ENCODE peak calls at places on chromosome 20, in eight cellular contexts. J is astrocyte; X is SJSA1; N is CD8-positive, alpha-beta memory T cell; I is mesenchymal stem cell; W is psoas muscle; B is spleen; Q is cardiac muscle cell. Y is an unnamed sample. For H3K27me3, the result is how much of the 10 kb centered on the place peaks cover.

GRCh38 chr20:4959582-4959981 is 41.7 kb downstream of the SLC23A2 start:
- DNase-seq in W (no peak), B (no peak), N (no peak), Q (peak), J (no peak), I (peak), X (no peak), Y (no peak)

GRCh38 chr20:19108181-19108580 is 104.3 kb upstream of the SLC24A3 start:
- DNase-seq in B (no peak), Q (no peak), X (no peak), W (no peak), I (no peak), N (no peak), J (no peak), Y (no peak)

GRCh38 chr20:25076201-25076600 is 5.7 kb downstream of the VSX1 start:
- DNase-seq in J (no peak), I (no peak), X (no peak), W (peak), Q (peak), B (no peak), N (no peak), Y (no peak)

GRCh38 chr20:41655966-41656685 is 37.9 kb upstream of the CHD6 start:
- DNase-seq in N (no peak), Q (no peak), J (no peak), X (no peak), W (no peak), B (no peak), I (no peak), Y (no peak)

GRCh38 chr20:19824861-19825260 is 66.8 kb downstream of the RIN2 start:
- DNase-seq in B (no peak), J (no peak), X (no peak), W (no peak), Q (no peak), N (no peak), I (peak), Y (peak)

GRCh38 chr20:10490706-10491105 is 55.6 kb downstream of the SLX4IP start:
- DNase-seq in I (no peak), N (no peak), J (peak), W (no peak), Q (no peak), X (no peak), B (no peak), Y (no peak)

GRCh38 chr20:35088231-35088794 is 4.3 kb downstream of the TRPC4AP start:
- DNase-seq in N (no peak), X (no peak), I (no peak), W (no peak), Q (peak), J (no peak), B (no peak), Y (peak)

GRCh38 chr20:38723069-38723981 is 961 bp upstream of the SLC32A1 start:
- DNase-seq in X (no peak), W (no peak), J (peak), Q (peak), N (no peak), I (no peak), B (no peak), Y (peak)

GRCh38 chr20:51562334-51563140 is 20.0 kb upstream of the NFATC2 start:
- DNase-seq in N (peak), J (peak), Q (peak), I (peak), W (peak), B (peak), X (peak), Y (peak)

GRCh38 chr20:33539129-33539528 is 49.2 kb downstream of the CBFA2T2 start:
- DNase-seq in Q (peak), X (peak), I (peak), J (peak), W (no peak), N (no peak), B (no peak), Y (peak)

GRCh38 chr20:5205348-5206210 is 78.8 kb downstream of the CDS2 start:
- DNase-seq in B (peak), Q (peak), J (peak), I (peak), N (peak), X (peak), W (peak), Y (peak)

GRCh38 chr20:20837574-20838021 is 125.2 kb upstream of the RALGAPA2 start:
- DNase-seq in I (peak), B (no peak), Q (peak), J (peak), N (peak), W (peak), X (no peak), Y (peak)

GRCh38 chr20:33910056-33910455 is 83.7 kb upstream of the RALY start:
- DNase-seq in N (no peak), I (peak), J (peak), X (no peak), B (no peak), W (no peak), Q (peak), Y (peak)

GRCh38 chr20:20205141-20205861 is 153.0 kb downstream of the CFAP61 start:
- DNase-seq in W (no peak), N (no peak), I (no peak), X (no peak), B (no peak), J (no peak), Q (no peak), Y (no peak)

GRCh38 chr20:53606364-53606985 is 12.8 kb upstream of the ZNF217 start:
- DNase-seq in Q (peak), B (no peak), I (peak), J (peak), N (no peak), X (no peak), W (no peak), Y (peak)

GRCh38 chr20:53706511-53707031 is 112.9 kb upstream of the ZNF217 start:
- DNase-seq in B (no peak), X (no peak), N (peak), W (no peak), I (peak), J (peak), Q (peak), Y (peak)

GRCh38 chr20:35108921-35109320 is 16.3 kb upstream of the TRPC4AP start:
- DNase-seq in B (no peak), N (no peak), Q (no peak), I (no peak), X (no peak), W (no peak), J (no peak), Y (peak)

GRCh38 chr20:56362833-56363413 is 4.1 kb downstream of the FAM210B start:
- DNase-seq in X (no peak), I (no peak), B (peak), Q (no peak), J (no peak), W (no peak), N (no peak), Y (peak)

GRCh38 chr20:24950128-24950835 is 1.2 kb downstream of the CST7 start:
- DNase-seq in Q (no peak), J (no peak), B (peak), W (no peak), N (no peak), I (no peak), X (peak), Y (no peak)

GRCh38 chr20:46837083-46837482 is 57.6 kb upstream of the EYA2 start:
- DNase-seq in Q (no peak), W (no peak), B (no peak), I (no peak), X (no peak), J (no peak), N (no peak), Y (no peak)

GRCh38 chr20:3966571-3966970 is 48.8 kb downstream of the RNF24 start:
- DNase-seq in N (no peak), Q (no peak), W (no peak), I (no peak), X (no peak), B (no peak), J (no peak), Y (peak)

GRCh38 chr20:39523405-39523804 is 561.3 kb downstream of the DHX35 start:
- DNase-seq in I (no peak), Q (no peak), J (no peak), N (no peak), X (no peak), B (no peak), W (no peak), Y (no peak)

GRCh38 chr20:49695830-49696229 is 17.8 kb downstream of the B4GALT5 start:
- DNase-seq in J (no peak), W (no peak), I (no peak), X (no peak), N (no peak), Q (no peak), B (no peak), Y (no peak)

GRCh38 chr20:22691369-22692118 is 107.2 kb upstream of the FOXA2 start:
- DNase-seq in Q (peak), X (peak), W (peak), I (peak), B (peak), N (peak), J (peak), Y (peak)
- H3K27me3 ChIP-seq in Q (under half), X (under half), W (under half), I (under half), B (under half), N (under half), J (under half), Y (under half)

GRCh38 chr20:63397946-63398450 is 36.8 kb upstream of the CHRNA4 start:
- DNase-seq in X (no peak), B (no peak), Q (no peak), N (no peak), W (no peak), I (no peak), J (no peak), Y (no peak)
- H3K27me3 ChIP-seq in X (half or more), B (half or more), Q (under half), N (under half), W (half or more), I (under half), J (under half), Y (under half)

GRCh38 chr20:62217913-62218773 is 1.9 kb downstream of the HRH3 start:
- DNase-seq in Q (no peak), X (no peak), I (no peak), B (no peak), W (no peak), J (no peak), N (no peak), Y (no peak)
- H3K27me3 ChIP-seq in Q (half or more), X (half or more), I (half or more), B (half or more), W (half or more), J (under half), N (under half), Y (under half)

GRCh38 chr20:61244213-61244612 is 7.8 kb upstream of the CDH4 start:
- DNase-seq in Q (no peak), X (no peak), I (no peak), W (no peak), B (no peak), N (no peak), J (no peak), Y (no peak)
- H3K27me3 ChIP-seq in Q (under half), X (under half), I (half or more), W (under half), B (half or more), N (under half), J (under half), Y (under half)

DNA sequence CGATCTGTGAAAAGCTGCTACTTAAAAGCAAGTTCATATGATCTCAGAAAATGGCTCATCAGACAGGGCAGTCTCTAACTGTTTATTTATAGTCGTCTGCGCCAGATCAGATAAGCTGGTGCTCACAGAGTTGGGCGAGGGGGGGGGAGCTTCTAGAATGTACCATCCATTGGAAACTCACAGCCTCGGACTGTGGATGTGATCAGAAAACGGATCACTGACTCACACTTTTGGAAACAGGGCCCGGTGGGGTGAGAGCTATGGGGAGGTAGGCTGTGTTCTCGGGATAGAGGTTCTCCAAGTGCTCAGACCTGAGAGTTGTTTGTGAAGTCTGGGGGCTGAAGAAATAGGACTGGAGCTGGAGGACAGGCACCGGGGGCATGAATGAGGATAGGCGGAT is 35.5 kb upstream of the APCDD1L start:
- DNase-seq in X (peak), Q (peak), N (no peak), I (peak), B (no peak), J (peak), W (no peak), Y (peak)
- H3K27me3 ChIP-seq in X (under half), Q (under half), N (under half), I (under half), B (under half), J (under half), W (under half), Y (under half)

GRCh38 chr20:59572515-59572914 is 31.8 kb upstream of the PHACTR3 start:
- DNase-seq in W (no peak), I (no peak), J (no peak), X (no peak), B (no peak), Q (no peak), N (no peak), Y (no peak)
- H3K27me3 ChIP-seq in W (under half), I (under half), J (under half), X (under half), B (half or more), Q (under half), N (under half), Y (under half)

DNA sequence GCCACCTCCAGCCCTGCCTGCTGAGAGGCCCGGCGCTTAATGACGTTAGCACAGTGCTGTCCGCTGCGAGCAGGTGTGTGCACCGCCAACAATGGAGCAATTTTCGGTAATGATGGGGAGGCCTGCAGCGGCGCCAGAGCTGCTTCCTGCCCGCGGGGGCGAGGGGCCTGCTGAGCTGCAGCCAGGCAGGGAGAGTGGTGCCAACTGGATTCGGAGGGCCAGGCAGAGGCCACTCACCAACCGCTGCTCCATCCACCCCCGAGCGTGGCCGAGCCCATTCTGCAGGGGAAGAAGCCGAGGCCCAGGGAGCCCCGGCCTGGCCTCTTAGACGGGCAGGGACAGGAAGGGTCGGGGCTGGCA is 9.6 kb downstream of the HRH3 start:
- DNase-seq in W (no peak), I (no peak), J (no peak), N (no peak), Q (no peak), X (no peak), B (no peak), Y (peak)
- H3K27me3 ChIP-seq in W (under half), I (under half), J (under half), N (under half), Q (under half), X (under half), B (half or more), Y (under half)

DNA sequence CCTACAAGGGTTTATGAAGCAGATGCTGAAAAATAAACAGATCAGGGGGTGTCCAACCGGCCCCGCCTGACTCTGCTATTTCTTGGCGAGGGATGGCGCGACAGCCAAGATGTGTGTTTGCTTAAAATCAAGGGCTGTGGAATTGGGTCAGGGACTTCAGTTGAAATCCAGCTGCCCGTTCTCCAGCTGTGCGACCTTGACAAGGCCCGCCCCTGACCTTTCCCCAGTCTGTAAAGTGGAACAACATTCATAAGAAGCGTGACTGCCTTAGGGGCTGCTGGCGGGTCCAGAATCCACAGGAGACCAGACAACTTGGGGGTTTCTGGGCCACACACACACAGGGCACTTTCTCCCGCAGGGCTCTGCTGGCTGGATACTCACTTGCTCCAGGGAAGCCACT is 517.5 kb downstream of the PREX1 start:
- DNase-seq in I (no peak), X (no peak), J (no peak), N (no peak), Q (no peak), W (no peak), B (no peak), Y (no peak)
- H3K27me3 ChIP-seq in I (under half), X (under half), J (under half), N (under half), Q (under half), W (under half), B (under half), Y (under half)

DNA sequence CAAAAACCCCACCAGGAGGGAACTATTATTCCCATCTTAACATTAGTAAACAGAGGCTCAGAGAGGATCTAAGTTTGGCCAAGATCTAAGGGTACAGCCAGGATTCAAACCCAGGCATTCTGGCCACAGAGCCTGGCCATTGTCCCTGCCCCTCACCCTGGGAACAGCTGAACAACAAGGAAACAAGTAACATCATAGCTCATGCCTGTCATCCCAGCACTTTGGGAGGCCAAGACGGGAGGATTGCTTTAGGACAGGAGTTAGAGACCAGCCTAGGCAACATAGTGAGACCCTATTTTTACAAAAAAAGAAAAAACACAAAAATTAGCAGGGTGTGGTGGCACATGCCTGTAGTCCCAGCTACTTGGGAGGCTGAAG is 27.6 kb downstream of the TOX2 start:
- DNase-seq in N (no peak), I (no peak), J (no peak), W (no peak), B (no peak), Q (no peak), X (no peak), Y (no peak)
- H3K27me3 ChIP-seq in N (under half), I (under half), J (under half), W (under half), B (under half), Q (under half), X (under half), Y (under half)

DNA sequence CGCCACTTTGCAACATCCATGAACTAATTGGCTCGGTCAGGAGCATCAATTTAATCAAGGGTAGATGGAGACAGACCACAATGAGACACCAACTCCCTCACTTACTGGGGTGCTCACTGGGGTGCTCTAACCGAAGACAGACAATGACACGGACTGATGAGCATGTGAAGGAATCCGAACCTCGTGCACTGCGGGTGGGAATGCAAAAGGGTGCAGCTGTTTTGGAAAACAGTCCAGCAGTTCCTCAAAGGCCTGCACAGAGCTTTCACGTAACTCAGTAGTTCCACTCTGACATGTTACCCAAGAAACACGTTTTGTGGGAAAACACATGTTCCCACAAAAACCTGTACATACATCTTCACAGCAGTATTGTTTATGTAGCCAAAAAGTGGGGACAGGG is 26.8 kb downstream of the ANKRD60 start:
- DNase-seq in W (no peak), B (no peak), Q (no peak), J (no peak), I (no peak), N (no peak), X (no peak), Y (no peak)
- H3K27me3 ChIP-seq in W (under half), B (under half), Q (under half), J (under half), I (under half), N (under half), X (under half), Y (under half)

Y was measured in osteoblast.